ENCODE peak calls at places on chromosomes 4 and X, in seven cellular contexts. Y is COR-L47; V is NCI-H1436 treated with DMSO at 0.1 percent for 48 hours; T is activated CD4-positive, alpha-beta T cell treated with anti-CD3 and anti-CD28 coated beads, Interleukin-2, amount 10 ng/mL, durations not matched to agents 7 days and 5 days; C is nephron progenitor cell; F is activated naive CD8-positive, alpha-beta T cell treated with anti-CD3 and anti-CD28 coated beads, Interleukin-2, amount 50 U/mL, for 16 hours; K is T-helper 9 cell. E is an unnamed sample.

GRCh38 chr4:107478327-107478946 is 241.6 kb downstream of the PAPSS1 start:
- DNase-seq in Y (no peak), V (no peak), T (no peak), C (no peak), F (no peak), K (no peak), E (no peak)

GRCh38 chrX:73943572-73943899 is 360.4 kb upstream of the ZCCHC13 start:
- DNase-seq in Y (no peak), V (no peak), T (no peak), C (no peak), F (no peak), K (no peak), E (no peak)

GRCh38 chr4:127210877-127211276 is 421.9 kb upstream of the INTU start:
- DNase-seq in Y (no peak), V (no peak), T (no peak), C (no peak), F (no peak), K (no peak), E (no peak)

GRCh38 chrX:24148535-24149345 is 789 bp upstream of the ZFX start:
- DNase-seq in Y (no peak), V (no peak), T (peak), C (peak), F (no peak), K (no peak), E (no peak)

GRCh38 chrX:24242649-24243556 is 71.0 kb downstream of the SUPT20HL2 start:
- DNase-seq in Y (no peak), V (no peak), T (no peak), C (no peak), F (no peak), K (no peak), E (peak)

GRCh38 chrX:125236955-125237354 is 82.7 kb upstream of the TEX13C start:
- DNase-seq in Y (no peak), V (no peak), T (no peak), C (no peak), F (no peak), K (no peak), E (no peak)

GRCh38 chrX:49270249-49270921 is 792 bp downstream of the PPP1R3F start:
- DNase-seq in Y (no peak), V (no peak), T (no peak), C (no peak), F (no peak), K (no peak), E (no peak)

GRCh38 chrX:154486052-154486395 is 391 bp downstream of the UBL4A start:
- DNase-seq in Y (no peak), V (no peak), T (peak), C (peak), F (no peak), K (peak), E (no peak)

GRCh38 chr4:107276052-107276451 is 239.9 kb upstream of the DKK2 start:
- DNase-seq in Y (no peak), V (no peak), T (no peak), C (no peak), F (no peak), K (no peak), E (no peak)

GRCh38 chr4:103648541-103648940 is 71.2 kb downstream of the TACR3 start:
- DNase-seq in Y (no peak), V (no peak), T (no peak), C (no peak), F (no peak), K (no peak), E (no peak)

GRCh38 chr4:1170156-1170804 is 2.1 kb downstream of the SPON2 start:
- DNase-seq in Y (no peak), V (no peak), T (no peak), C (no peak), F (no peak), K (no peak), E (no peak)

GRCh38 chr4:83780334-83780733 is 244.4 kb downstream of the GPAT3 start:
- DNase-seq in Y (no peak), V (no peak), T (no peak), C (no peak), F (no peak), K (no peak), E (no peak)

GRCh38 chr4:129232627-129233337 is 136.8 kb downstream of the C4orf33 start:
- DNase-seq in Y (no peak), V (no peak), T (no peak), C (no peak), F (no peak), K (no peak), E (no peak)

GRCh38 chr4:183165371-183165770 is 66.3 kb downstream of the WWC2 start:
- DNase-seq in Y (no peak), V (no peak), T (no peak), C (no peak), F (no peak), K (no peak), E (no peak)

GRCh38 chrX:3815896-3816664 is 102.6 kb upstream of the PRKX start:
- DNase-seq in Y (peak), V (no peak), T (peak), C (peak), F (no peak), K (peak), E (peak)

GRCh38 chr4:138049350-138049749 is 192.8 kb downstream of the SLC7A11 start:
- DNase-seq in Y (no peak), V (no peak), T (no peak), C (no peak), F (no peak), K (no peak), E (no peak)

GRCh38 chr4:118286685-118287084 is 66.1 kb downstream of the PRSS12 start:
- DNase-seq in Y (no peak), V (no peak), T (no peak), C (no peak), F (no peak), K (no peak), E (no peak)

GRCh38 chrX:23513121-23513520 is 154.2 kb upstream of the PRDX4 start:
- DNase-seq in Y (no peak), V (no peak), T (no peak), C (no peak), F (no peak), K (no peak), E (no peak)